ENCODE peak calls at places on chromosome 22, in nine cellular contexts. G, R, I, X, Z, O, J, M and D are unnamed samples.

GRCh38 chr22:42432020-42432596 is at the start of gene NFAM1:
- DNase-seq in Z (peak), O (no peak), R (no peak), I (no peak), X (peak), M (peak), G (no peak), J (no peak), D (no peak)

GRCh38 chr22:22759889-22760546 is 115.6 kb downstream of the GGTLC2 start:
- DNase-seq in J (no peak), R (no peak), I (no peak), M (no peak), G (no peak), X (no peak), Z (no peak), O (no peak), D (no peak)

GRCh38 chr22:41642711-41643110 is 21.6 kb downstream of the XRCC6 start:
- DNase-seq in I (no peak), J (no peak), G (no peak), Z (no peak), O (peak), X (no peak), R (no peak), M (no peak), D (no peak)

GRCh38 chr22:16974298-16975084 is 33.5 kb downstream of the GAB4 start:
- DNase-seq in O (no peak), J (no peak), M (no peak), Z (no peak), G (no peak), R (no peak), X (no peak), I (no peak), D (no peak)

GRCh38 chr22:29470159-29470855 is 9.7 kb upstream of the NEFH start:
- DNase-seq in X (no peak), R (peak), Z (peak), O (no peak), I (no peak), M (peak), G (no peak), J (peak), D (no peak)

GRCh38 chr22:20438678-20439492 is 1.3 kb upstream of the SCARF2 start:
- DNase-seq in I (peak), J (no peak), O (no peak), R (peak), M (no peak), Z (no peak), G (no peak), X (no peak), D (no peak)

GRCh38 chr22:18088825-18089568 is 11.2 kb downstream of the PEX26 start:
- DNase-seq in X (peak), I (no peak), J (no peak), M (peak), O (no peak), Z (no peak), R (no peak), G (no peak), D (no peak)

GRCh38 chr22:38348751-38349496 is 31.7 kb upstream of the CSNK1E start:
- DNase-seq in I (no peak), J (no peak), Z (peak), G (no peak), R (no peak), M (no peak), X (no peak), O (no peak), D (no peak)

GRCh38 chr22:26617251-26618199 is at the start of gene CRYBB1:
- DNase-seq in M (peak), X (peak), G (no peak), R (peak), J (peak), O (no peak), I (peak), Z (no peak), D (no peak)

GRCh38 chr22:20591660-20592310 is 84.4 kb downstream of the MED15 start:
- DNase-seq in J (no peak), G (peak), Z (peak), X (no peak), R (no peak), I (peak), O (no peak), M (no peak), D (no peak)

GRCh38 chr22:18994780-18995711 is 59.0 kb upstream of the PRODH start:
- DNase-seq in O (no peak), G (no peak), J (no peak), I (no peak), Z (no peak), M (no peak), X (no peak), R (no peak), D (no peak)

GRCh38 chr22:40180403-40180802 is 2.7 kb downstream of the TNRC6B start:
- DNase-seq in I (no peak), Z (no peak), J (no peak), X (no peak), R (no peak), O (no peak), M (no peak), G (no peak), D (no peak)

GRCh38 chr22:48891688-48892380 is 935.8 kb downstream of the BRD1 start:
- DNase-seq in O (no peak), Z (peak), J (no peak), G (no peak), M (no peak), X (no peak), R (no peak), I (no peak), D (no peak)

GRCh38 chr22:22761606-22761962 is 117.2 kb downstream of the GGTLC2 start:
- DNase-seq in J (no peak), O (no peak), I (no peak), X (no peak), Z (no peak), M (no peak), R (peak), G (no peak), D (no peak)

GRCh38 chr22:25049770-25050169 is 97.3 kb downstream of the KIAA1671 start:
- DNase-seq in G (no peak), O (no peak), I (no peak), X (no peak), Z (no peak), M (no peak), J (no peak), R (no peak), D (no peak)

GRCh38 chr22:25048659-25049657 is 96.4 kb downstream of the KIAA1671 start:
- DNase-seq in I (no peak), Z (peak), J (peak), X (peak), O (peak), G (no peak), R (peak), M (peak), D (no peak)

GRCh38 chr22:25050566-25050965 is 98.0 kb downstream of the KIAA1671 start:
- DNase-seq in R (no peak), J (no peak), G (no peak), Z (no peak), O (no peak), M (no peak), I (no peak), X (no peak), D (no peak)

GRCh38 chr22:25051983-25052710 is 99.6 kb downstream of the KIAA1671 start:
- DNase-seq in X (no peak), M (peak), R (no peak), I (no peak), Z (peak), G (no peak), J (no peak), O (no peak), D (no peak)

GRCh38 chr22:25051073-25051472 is 98.6 kb downstream of the KIAA1671 start:
- DNase-seq in G (no peak), I (no peak), Z (no peak), J (no peak), O (peak), M (no peak), X (no peak), R (no peak), D (no peak)
- TF ChIP-seq CTCF in G (peak), I (peak), Z (peak), J (peak), O (peak), M (no peak), X (no peak), R (peak), D (peak)

DNA sequence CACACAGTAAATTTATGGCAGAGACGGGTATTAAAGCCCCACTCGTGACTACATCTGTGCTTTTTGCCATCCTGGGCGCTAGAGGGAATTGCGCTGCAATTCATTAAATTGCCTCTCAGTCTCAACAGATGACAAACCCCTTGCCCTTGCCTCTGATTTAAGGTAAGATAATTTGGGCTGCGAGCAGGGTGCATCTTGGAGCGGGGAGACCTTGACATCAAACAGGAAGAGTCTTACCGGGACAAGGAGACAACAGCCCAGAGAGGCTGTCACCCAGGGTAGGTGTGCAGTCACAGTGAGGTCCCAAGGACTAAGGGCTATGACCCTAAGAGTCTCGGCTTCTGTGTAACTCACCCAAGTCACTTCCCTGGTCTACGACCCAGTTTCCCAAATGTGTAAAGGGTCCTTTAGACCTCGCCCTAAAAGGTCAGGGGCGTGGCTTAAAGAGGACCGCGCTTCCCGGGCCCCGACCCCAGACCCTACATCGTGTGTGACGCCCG is 427 bp upstream of the TOM1 start:
- DNase-seq in O (no peak), I (no peak), M (no peak), X (no peak), R (no peak), G (no peak), J (no peak), Z (no peak), D (no peak)
- H3K4me3 ChIP-seq in O (peak), I (peak), M (peak), X (peak), R (peak), G (peak), J (peak), Z (peak), D (peak)

DNA sequence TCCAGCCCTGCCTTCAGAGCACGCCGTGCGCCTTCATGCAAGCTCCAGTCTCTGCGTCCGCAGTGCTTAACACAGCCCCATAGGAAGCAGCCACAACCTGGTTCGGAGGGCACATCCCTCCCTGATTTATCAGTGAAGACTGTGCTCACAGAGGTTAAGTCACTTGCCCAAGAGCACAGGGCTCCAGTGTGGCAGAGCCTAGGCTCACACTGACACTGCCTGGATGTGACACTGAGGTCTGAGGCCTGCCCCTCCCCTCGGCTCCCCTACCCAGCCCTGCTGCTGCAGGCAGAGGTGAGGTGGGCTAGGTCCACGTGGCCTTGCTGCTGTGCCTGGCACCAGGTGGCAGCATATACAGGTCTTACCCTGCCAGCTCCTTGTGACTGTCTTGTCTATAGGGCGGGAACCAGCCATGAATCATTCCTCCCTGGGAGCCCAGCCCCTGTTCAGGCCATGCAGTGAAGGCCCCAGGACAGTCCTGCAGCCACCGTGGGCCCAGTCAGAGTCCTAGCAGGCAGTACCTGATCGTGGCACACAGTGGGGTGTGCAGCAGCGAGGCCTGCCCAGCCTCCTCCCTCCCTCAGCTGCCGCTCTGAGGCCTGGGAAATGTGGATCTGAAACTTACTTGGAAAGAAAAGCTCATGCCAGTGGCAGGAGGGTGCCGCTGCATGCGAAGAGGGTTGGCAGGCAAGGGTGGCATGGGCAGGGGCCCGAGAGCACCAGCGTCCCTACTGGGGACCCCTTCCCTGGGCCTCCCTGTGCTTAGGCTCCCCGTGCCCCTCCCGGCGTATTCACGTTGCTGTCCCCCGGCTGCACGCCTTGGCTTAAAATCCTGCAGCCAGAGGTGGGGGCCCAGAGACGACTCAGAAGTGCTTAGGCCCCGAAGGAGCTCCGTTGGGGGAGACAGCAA is 1.2 kb upstream of the CERK start:
- DNase-seq in X (peak), G (no peak), O (no peak), I (peak), J (no peak), M (peak), R (peak), Z (peak), D (no peak)
- TF ChIP-seq CTCF in X (no peak), G (peak), O (no peak), I (peak), J (no peak), M (peak), R (peak), Z (no peak), D (peak)

DNA sequence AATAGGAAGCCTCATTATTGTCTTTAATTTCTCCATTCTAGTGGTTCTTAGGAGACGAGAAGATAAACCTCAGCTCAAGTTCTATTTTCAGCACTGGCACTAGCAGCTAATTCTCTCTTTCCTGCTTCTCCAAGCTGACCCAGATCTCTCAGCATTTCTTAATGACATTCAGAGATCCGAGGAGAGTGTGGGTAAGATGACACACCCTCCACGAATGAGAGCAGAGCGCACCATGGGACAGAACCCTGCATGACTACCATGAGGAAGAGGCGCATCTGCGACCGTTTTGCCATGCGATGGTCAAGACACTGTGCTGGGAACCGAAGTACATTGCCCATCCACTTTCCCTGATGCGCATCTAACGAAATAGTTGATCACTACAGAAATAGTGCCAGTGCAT is 241.8 kb downstream of the LARGE1 start:
- DNase-seq in R (no peak), Z (no peak), X (no peak), I (no peak), O (no peak), G (no peak), J (no peak), M (no peak), D (no peak)
- H3K4me3 ChIP-seq in R (no peak), Z (no peak), X (no peak), I (no peak), O (no peak), G (no peak), J (no peak), M (no peak), D (no peak)